ENCODE peak calls at places on chromosomes 12 and 14, in four cellular contexts. Q is HuH-7.5; K is aorta; T is activated CD4-positive, alpha-beta T cell treated with anti-CD3 and anti-CD28 coated beads, Interleukin-2, amount 50 U/mL, for 1 hour. V is an unnamed sample.

GRCh38 chr14:57871487-57872080 is 5.7 kb upstream of the SLC35F4 start:
- DNase-seq in Q (no peak), K (no peak), T (no peak), V (no peak)

GRCh38 chr12:25825494-25825893 is 133.0 kb upstream of the RASSF8 start:
- DNase-seq in Q (no peak), T (no peak), K (no peak), V (no peak)

GRCh38 chr12:71955946-71956345 is 17.3 kb downstream of the TPH2 start:
- DNase-seq in T (no peak), K (no peak), Q (no peak), V (no peak)

GRCh38 chr14:66662374-66662773 is 154.4 kb downstream of the GPHN start:
- DNase-seq in Q (no peak), K (no peak), T (no peak), V (no peak)

GRCh38 chr14:21768116-21768874 is 94.7 kb upstream of the OR4E1 start:
- DNase-seq in Q (peak; percentile 22), K (no peak), T (no peak), V (no peak)

GRCh38 chr12:110531741-110532333 is 29.7 kb downstream of the RAD9B start:
- DNase-seq in Q (no peak), T (no peak), K (no peak), V (no peak)

GRCh38 chr12:91367234-91367849 is 184.7 kb upstream of the DCN start:
- DNase-seq in Q (no peak), K (no peak), T (no peak), V (no peak)

GRCh38 chr14:96072076-96072475 is 32.9 kb downstream of the C14orf132 start:
- DNase-seq in T (no peak), Q (no peak), K (no peak), V (no peak)

GRCh38 chr12:28512876-28513275 is 322.6 kb downstream of the CCDC91 start:
- DNase-seq in T (no peak), Q (no peak), K (no peak), V (no peak)

GRCh38 chr12:22333186-22333745 is 1.2 kb downstream of the ST8SIA1 start:
- DNase-seq in Q (no peak), T (no peak), K (no peak), V (no peak)

GRCh38 chr12:103799504-103800251 is 41.4 kb downstream of the NT5DC3 start:
- DNase-seq in K (no peak), T (no peak), Q (peak; percentile 25), V (no peak)

GRCh38 chr14:91611528-91611927 is 101.4 kb upstream of the PPP4R3A start:
- DNase-seq in T (no peak), Q (no peak), K (no peak), V (no peak)

GRCh38 chr12:8742501-8742900 is 44.7 kb downstream of the RIMKLB start:
- DNase-seq in K (peak; percentile 69), Q (no peak), T (no peak), V (no peak)

GRCh38 chr12:39538679-39539104 is 80.9 kb downstream of the ABCD2 start:
- DNase-seq in Q (no peak), T (no peak), K (no peak), V (no peak)

GRCh38 chr12:130044991-130045621 is 117.2 kb upstream of the FZD10 start:
- DNase-seq in Q (no peak), K (no peak), T (no peak), V (no peak)

V was measured in stimulated activated CD8-positive, alpha-beta memory T cell treated with anti-CD3 and anti-CD28 coated beads, Interleukin-4, amount 100 ng/mL, for 4 hours.